ENCODE peak calls at places on chromosomes 12 and 14, in four cellular contexts. Y is occipital lobe, F is AG09319, J is Right ventricle myocardium inferior. R is an unnamed sample.

GRCh38 chr12:66688836-66689439 is 10.1 kb upstream of the GRIP1 start:
- DNase-seq in Y (peak; percentile 0), F (no peak), J (no peak), R (no peak)

GRCh38 chr14:58772061-58772604 is 134.4 kb downstream of the DACT1 start:
- DNase-seq in Y (no peak), F (no peak), J (no peak), R (no peak)

GRCh38 chr14:72636871-72637270 is 257.0 kb downstream of the DPF3 start:
- DNase-seq in Y (no peak), F (no peak), J (no peak), R (no peak)

GRCh38 chr14:96592591-96593388 is 90.6 kb downstream of the PAPOLA start:
- DNase-seq in Y (peak; percentile 12), F (no peak), J (no peak), R (no peak)

GRCh38 chr12:123879691-123880090 is 92.9 kb downstream of the CCDC92 start:
- DNase-seq in Y (no peak), F (no peak), J (no peak), R (no peak)

GRCh38 chr12:501722-502447 is 42.1 kb downstream of the B4GALNT3 start:
- DNase-seq in Y (no peak), F (no peak), J (no peak), R (no peak)

GRCh38 chr12:109792992-109793391 is 40.2 kb downstream of the TRPV4 start:
- DNase-seq in Y (no peak), F (no peak), J (no peak), R (no peak)

GRCh38 chr12:75699728-75700496 is 188.5 kb upstream of the KRR1 start:
- DNase-seq in Y (no peak), F (peak; percentile 32), J (no peak), R (no peak)

GRCh38 chr12:120110550-120111501 is 5.7 kb downstream of the RAB35 start:
- DNase-seq in Y (no peak), F (no peak), J (peak; percentile 91), R (peak; percentile 20)

GRCh38 chr12:2813573-2814185 is 1.2 kb downstream of the ITFG2 start:
- DNase-seq in Y (no peak), F (no peak), J (no peak), R (peak; percentile 42)

GRCh38 chr14:100221419-100222218 is 17.3 kb upstream of the YY1 start:
- DNase-seq in Y (no peak), F (no peak), J (peak; percentile 66), R (no peak)

GRCh38 chr12:113973109-113973904 is 7.2 kb upstream of the RBM19 start:
- DNase-seq in Y (no peak), F (no peak), J (no peak), R (no peak)

GRCh38 chr14:106652494-106652893 is 1126.1 kb downstream of the TMEM121 start:
- DNase-seq in Y (no peak), F (no peak), J (no peak), R (no peak)

GRCh38 chr12:25186038-25186787 is 8.7 kb downstream of the DNAI7 start:
- DNase-seq in Y (no peak), F (no peak), J (no peak), R (no peak)

GRCh38 chr12:132158677-132159554 is 14.7 kb downstream of the NOC4L start:
- DNase-seq in Y (no peak), F (no peak), J (peak; percentile 53), R (no peak)

GRCh38 chr14:23551266-23552028 is at the start of gene ZFHX2:
- DNase-seq in Y (peak; percentile 86), F (no peak), J (peak; percentile 94), R (peak; percentile 92)